ENCODE peak calls at places on chromosomes 4 and X, in seven cellular contexts. Z is neural progenitor cell, B is upper lobe of right lung, N is heart right ventricle, A is tibial artery, J is lower lobe of right lung, G is K562. Q is an unnamed sample. For H3K4me1, the result is how much of the 10 kb centered on the place peaks cover.

GRCh38 chr4:4327652-4328121 is 37.6 kb downstream of the ZBTB49 start:
- DNase-seq in G (peak), Z (peak), J (peak), B (peak), A (no peak), N (peak), Q (no peak)

GRCh38 chr4:189090174-189090814 is 850.4 kb upstream of the FRG1 start:
- DNase-seq in G (no peak), J (no peak), N (no peak), A (no peak), Z (peak), B (no peak), Q (no peak)

GRCh38 chrX:30577362-30577961 is at the start of gene TASL:
- DNase-seq in Z (no peak), B (no peak), A (no peak), G (no peak), J (peak), N (no peak), Q (no peak)

GRCh38 chr4:25100156-25100555 is 60.1 kb downstream of the SEPSECS start:
- DNase-seq in B (no peak), J (no peak), N (no peak), Z (no peak), G (no peak), A (no peak), Q (no peak)

GRCh38 chrX:53558646-53559045 is 124.5 kb upstream of the HSD17B10 start:
- DNase-seq in J (no peak), B (no peak), N (no peak), A (no peak), G (no peak), Z (no peak), Q (no peak)

GRCh38 chr4:17688011-17688441 is 73.6 kb downstream of the MED28 start:
- DNase-seq in N (no peak), J (no peak), G (no peak), Z (peak), A (no peak), B (no peak), Q (no peak)

GRCh38 chr4:88457307-88458090 is 580 bp downstream of the HERC5 start:
- DNase-seq in J (peak), Z (peak), N (peak), B (peak), A (peak), G (no peak), Q (peak)

GRCh38 chr4:108706289-108706688 is 55.9 kb downstream of the OSTC start:
- DNase-seq in Z (no peak), J (no peak), B (no peak), G (no peak), A (no peak), N (no peak), Q (no peak)

GRCh38 chr4:168540086-168540864 is 43.4 kb downstream of the PALLD start:
- DNase-seq in B (no peak), N (no peak), G (no peak), A (no peak), J (no peak), Z (peak), Q (no peak)

GRCh38 chrX:77749695-77750094 is 36.3 kb downstream of the ATRX start:
- DNase-seq in B (no peak), Z (no peak), J (no peak), G (no peak), N (no peak), A (no peak), Q (no peak)

GRCh38 chr4:100208964-100209363 is 18.7 kb upstream of the DDIT4L start:
- DNase-seq in G (no peak), B (no peak), J (no peak), A (no peak), Z (no peak), N (no peak), Q (no peak)

GRCh38 chrX:11792461-11793421 is 34.7 kb downstream of the MSL3 start:
- DNase-seq in J (peak), Z (no peak), G (no peak), N (peak), A (no peak), B (no peak), Q (no peak)

GRCh38 chr4:106502106-106502699 is 133.6 kb upstream of the GIMD1 start:
- DNase-seq in A (peak), G (peak), J (peak), Z (peak), B (peak), N (peak), Q (peak)

GRCh38 chrX:82734140-82734539 is 774.0 kb upstream of the POU3F4 start:
- DNase-seq in J (no peak), G (no peak), A (no peak), B (no peak), Z (no peak), N (no peak), Q (no peak)

GRCh38 chrX:152647978-152648377 is 10.3 kb downstream of the GABRQ start:
- DNase-seq in G (peak), A (no peak), Z (no peak), N (no peak), B (no peak), J (no peak), Q (no peak)

GRCh38 chrX:78643106-78643505 is 16.0 kb downstream of the RTL3 start:
- DNase-seq in Z (no peak), A (no peak), N (no peak), G (no peak), J (no peak), B (no peak), Q (no peak)

GRCh38 chr4:173399016-173399415 is at the start of gene SCRG1:
- DNase-seq in Z (peak), G (no peak), N (peak), B (no peak), J (no peak), A (no peak), Q (no peak)

GRCh38 chr4:86855572-86855971 is 6.4 kb upstream of the SLC10A6 start:
- DNase-seq in G (no peak), N (no peak), A (no peak), Z (no peak), J (no peak), B (no peak), Q (no peak)

GRCh38 chr4:105181259-105181658 is 34.6 kb downstream of the TET2 start:
- DNase-seq in G (no peak), A (no peak), B (no peak), N (no peak), J (no peak), Z (peak), Q (no peak)

GRCh38 chr4:81594495-81595169 is 122.9 kb upstream of the RASGEF1B start:
- DNase-seq in N (no peak), Z (no peak), B (no peak), A (no peak), G (no peak), J (no peak), Q (no peak)

GRCh38 chr4:24604558-24605214 is 20.3 kb upstream of the DHX15 start:
- DNase-seq in B (no peak), N (no peak), J (no peak), Z (no peak), A (no peak), G (no peak), Q (no peak)

GRCh38 chrX:94551831-94552230 is 877.8 kb downstream of the FAM133A start:
- DNase-seq in A (no peak), J (no peak), G (no peak), B (no peak), Z (no peak), N (no peak), Q (no peak)

GRCh38 chr4:13527983-13528822 is 16.1 kb downstream of the NKX3-2 start:
- DNase-seq in B (no peak), Z (no peak), G (no peak), N (no peak), A (no peak), J (no peak), Q (no peak)

GRCh38 chrX:97267376-97267775 is 383.7 kb downstream of the RPA4 start:
- DNase-seq in G (no peak), J (no peak), Z (no peak), B (no peak), A (no peak), N (no peak), Q (no peak)

GRCh38 chr4:77453911-77454310 is 151.7 kb upstream of the CXCL13 start:
- DNase-seq in B (no peak), Z (no peak), J (no peak), N (no peak), A (no peak), G (no peak), Q (no peak)

GRCh38 chr4:105184316-105184988 is 37.8 kb downstream of the TET2 start:
- DNase-seq in N (no peak), A (no peak), Z (no peak), B (no peak), J (no peak), G (no peak), Q (no peak)

GRCh38 chr4:41747230-41748055 is 1.1 kb downstream of the PHOX2B start:
- DNase-seq in J (no peak), G (no peak), A (no peak), B (no peak), Z (peak), N (no peak), Q (no peak)

GRCh38 chr4:123555500-123556273 is 159.1 kb downstream of the SPRY1 start:
- DNase-seq in B (peak), J (peak), G (peak), Z (no peak), A (peak), N (peak), Q (peak)

GRCh38 chr4:89109841-89110540 is 1.3 kb upstream of the TIGD2 start:
- DNase-seq in G (no peak), B (no peak), Z (peak), J (no peak), N (no peak), A (no peak), Q (no peak)

GRCh38 chr4:169791527-169792156 is 33.9 kb upstream of the HPF1 start:
- DNase-seq in J (no peak), Z (peak), B (no peak), G (peak), A (no peak), N (peak), Q (no peak)

GRCh38 chr4:7332216-7333023 is 102.3 kb downstream of the PSAPL1 start:
- DNase-seq in A (no peak), J (peak), N (peak), B (no peak), Z (no peak), G (no peak), Q (peak)

GRCh38 chr4:7334521-7335275 is 100.0 kb downstream of the PSAPL1 start:
- DNase-seq in Z (no peak), A (no peak), J (peak), G (no peak), B (peak), N (no peak), Q (no peak)

GRCh38 chr4:7331682-7332000 is 103.1 kb downstream of the PSAPL1 start:
- DNase-seq in A (no peak), G (no peak), Z (no peak), B (no peak), N (no peak), J (peak), Q (no peak)

GRCh38 chr4:7333801-7334421 is 100.8 kb downstream of the PSAPL1 start:
- DNase-seq in G (peak), A (no peak), B (no peak), N (no peak), Z (peak), J (peak), Q (no peak)

DNA sequence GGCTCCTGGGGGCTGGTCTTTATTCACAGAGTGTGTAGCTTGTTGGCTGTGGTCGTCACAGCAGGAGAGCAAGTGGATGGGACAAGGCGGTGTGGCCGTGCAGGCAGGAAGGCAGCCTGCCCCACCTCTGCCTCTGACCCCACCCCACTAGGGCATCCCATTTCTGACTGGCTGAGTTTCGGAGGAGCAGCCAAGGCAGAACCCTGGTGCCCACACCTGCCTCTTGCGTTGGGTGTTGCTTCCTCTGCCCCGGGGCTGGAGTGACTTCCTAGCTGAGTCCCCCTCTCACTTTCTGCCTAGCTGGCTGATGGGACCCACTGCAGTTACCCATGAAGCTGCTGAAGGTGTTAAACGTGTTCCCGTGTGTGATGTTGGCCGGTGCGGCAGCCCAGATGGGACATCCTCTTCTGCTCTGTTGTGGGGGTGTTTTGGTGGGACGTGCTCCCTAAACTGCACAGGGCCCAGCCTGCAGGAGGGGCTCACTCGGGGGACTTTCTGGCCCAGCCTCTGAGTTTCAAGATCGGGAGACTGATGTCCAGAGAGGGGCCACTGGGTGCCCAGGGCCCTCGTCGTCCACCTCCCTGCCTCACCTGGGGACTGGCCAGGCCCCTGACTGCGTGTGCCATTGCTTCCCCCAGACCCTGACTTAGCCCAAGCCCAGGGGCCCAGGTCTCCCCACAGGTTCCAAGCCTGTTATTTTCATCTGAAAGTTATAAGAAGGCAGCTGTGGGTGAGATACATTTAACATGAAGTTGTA is 101.5 kb downstream of the PSAPL1 start:
- DNase-seq in B (no peak), N (no peak), Z (no peak), A (no peak), G (no peak), J (no peak), Q (no peak)
- H3K4me1 ChIP-seq in B (under half), N (under half), Z (under half), A (under half), G (under half), J (under half), Q (under half)

GRCh38 chr4:98638661-98639060 is 19.8 kb downstream of the TSPAN5 start:
- DNase-seq in A (no peak), B (no peak), G (no peak), Z (no peak), N (no peak), J (no peak), Q (no peak)

GRCh38 chr4:98639523-98639922 is 18.9 kb downstream of the TSPAN5 start:
- DNase-seq in G (no peak), J (no peak), A (no peak), N (no peak), B (no peak), Z (no peak), Q (no peak)

GRCh38 chr4:98641906-98642668 is 16.3 kb downstream of the TSPAN5 start:
- DNase-seq in J (no peak), B (no peak), Z (no peak), A (no peak), N (no peak), G (no peak), Q (no peak)

GRCh38 chr4:98641393-98641792 is 17.0 kb downstream of the TSPAN5 start:
- DNase-seq in Z (no peak), G (no peak), A (no peak), B (no peak), J (no peak), N (no peak), Q (no peak)

GRCh38 chr4:98639108-98639507 is 19.3 kb downstream of the TSPAN5 start:
- DNase-seq in Z (no peak), A (no peak), N (no peak), B (no peak), G (no peak), J (no peak), Q (no peak)
- H3K4me3 ChIP-seq in Z (no peak), A (no peak), N (no peak), B (no peak), G (no peak), J (no peak), Q (no peak)

GRCh38 chrX:54934890-54935289 is 14.3 kb downstream of the TRO start:
- DNase-seq in A (no peak), J (no peak), N (no peak), G (no peak), Z (no peak), B (no peak), Q (no peak)
- TF ChIP-seq CTCF in A (no peak), J (no peak), N (no peak), G (no peak), Z (no peak), B (no peak), Q (no peak)

GRCh38 chrX:40090050-40090804 is 7.5 kb downstream of the BCOR start:
- DNase-seq in N (peak), B (peak), Z (peak), A (no peak), G (peak), J (peak), Q (peak)

GRCh38 chrX:40088803-40089540 is 8.8 kb downstream of the BCOR start:
- DNase-seq in Z (no peak), B (no peak), G (no peak), N (no peak), J (no peak), A (no peak), Q (no peak)

GRCh38 chrX:40092808-40093435 is 4.8 kb downstream of the BCOR start:
- DNase-seq in J (no peak), N (no peak), Z (no peak), G (no peak), B (no peak), A (no peak), Q (no peak)

GRCh38 chrX:40091691-40092421 is 5.9 kb downstream of the BCOR start:
- DNase-seq in Z (peak), A (no peak), B (peak), J (no peak), G (peak), N (no peak), Q (no peak)

GRCh38 chrX:40090961-40091360 is 6.8 kb downstream of the BCOR start:
- DNase-seq in J (no peak), Z (peak), N (no peak), G (no peak), B (no peak), A (no peak), Q (no peak)
- H3K4me1 ChIP-seq in J (under half), Z (half or more), N (under half), G (half or more), B (under half), A (under half), Q (under half)

GRCh38 chr4:56424697-56425514 is 10.5 kb downstream of the PPAT start:
- DNase-seq in B (no peak), N (peak), Z (no peak), J (no peak), A (no peak), G (peak), Q (no peak)
- H3K4me3 ChIP-seq in B (no peak), N (peak), Z (no peak), J (no peak), A (no peak), G (no peak), Q (no peak)

GRCh38 chr4:16450724-16451123 is 224.5 kb upstream of the TAPT1 start:
- DNase-seq in A (no peak), J (no peak), N (no peak), G (no peak), B (no peak), Z (no peak), Q (no peak)
- TF ChIP-seq CTCF in A (no peak), J (no peak), N (peak), G (no peak), B (peak), Z (peak), Q (peak)

DNA sequence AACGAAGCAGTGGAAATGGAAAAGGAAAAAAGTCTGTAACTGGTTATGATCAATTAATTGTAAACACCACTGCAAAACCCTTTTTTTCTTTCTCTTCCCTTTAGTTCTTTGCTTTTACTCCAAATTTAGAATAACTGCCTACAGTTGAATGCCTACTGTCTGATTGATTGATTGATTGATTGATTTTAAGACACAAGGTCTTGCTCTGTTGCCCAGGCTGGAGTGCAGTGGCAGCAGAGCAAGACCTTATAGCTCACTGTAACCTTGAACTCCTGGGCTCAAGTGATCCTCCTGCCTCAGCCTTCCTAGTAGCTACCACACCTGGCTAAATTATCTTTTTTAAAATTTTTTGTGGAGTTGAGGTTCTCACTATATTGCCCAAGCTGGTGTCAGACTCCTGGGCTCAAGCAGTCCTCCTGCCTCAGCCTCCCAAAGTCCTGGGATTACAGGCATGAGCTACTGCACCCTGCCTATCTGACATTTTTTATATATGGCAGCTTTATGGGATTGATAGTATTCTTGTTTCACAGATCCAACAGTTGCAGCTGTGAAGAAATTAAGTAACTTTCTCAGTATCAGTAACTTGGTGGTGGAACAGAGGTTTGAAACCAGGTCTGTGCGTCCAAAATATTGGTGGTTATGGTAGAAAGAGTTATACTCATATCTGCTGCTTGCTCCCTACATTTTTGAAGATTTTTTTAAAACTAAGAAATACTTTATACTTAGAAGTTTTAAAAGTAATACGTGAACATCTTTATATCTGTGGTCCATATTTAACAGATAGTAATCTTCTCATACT is 12.4 kb downstream of the UBE2K start:
- DNase-seq in G (no peak), A (no peak), B (no peak), Z (no peak), N (no peak), J (no peak), Q (no peak)
- H3K4me1 ChIP-seq in G (under half), A (under half), B (under half), Z (under half), N (under half), J (under half), Q (under half)

DNA sequence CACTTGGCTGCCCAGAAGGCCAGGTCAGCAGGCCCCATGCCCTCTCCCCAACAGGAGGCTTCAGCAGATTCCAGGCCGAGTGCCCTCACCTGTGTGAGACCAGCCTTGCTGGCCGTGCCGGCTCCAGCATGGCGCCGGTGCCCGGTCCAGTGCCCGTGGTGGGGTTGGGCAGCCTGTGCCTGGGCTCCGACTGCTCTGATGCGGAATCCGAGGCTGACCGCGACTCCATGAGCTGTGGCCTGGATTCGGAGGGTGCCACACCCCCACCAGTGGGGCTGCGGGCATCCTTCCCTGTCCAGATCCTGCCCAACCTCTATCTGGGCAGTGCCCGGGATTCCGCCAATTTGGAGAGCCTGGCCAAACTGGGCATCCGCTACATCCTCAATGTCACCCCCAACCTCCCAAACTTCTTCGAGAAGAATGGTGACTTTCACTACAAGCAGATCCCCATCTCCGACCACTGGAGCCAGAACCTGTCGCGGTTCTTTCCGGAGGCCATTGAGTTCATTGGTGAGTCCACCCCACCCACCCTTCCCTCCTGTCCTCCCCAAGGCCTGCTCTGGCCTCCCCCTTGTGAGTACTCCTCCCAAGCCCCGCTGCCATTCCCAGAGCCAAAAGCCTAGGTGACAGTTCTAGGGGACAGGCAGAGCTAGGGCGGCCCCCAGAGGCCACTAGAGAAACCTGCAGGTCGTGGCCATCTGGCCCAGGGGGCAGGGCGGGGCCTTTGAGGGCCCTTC is 2.3 kb downstream of the DUSP9 start:
- DNase-seq in B (peak), J (peak), N (peak), G (peak), A (no peak), Z (peak), Q (no peak)
- H3K4me3 ChIP-seq in B (no peak), J (no peak), N (no peak), G (no peak), A (no peak), Z (no peak), Q (no peak)

GRCh38 chr4:48963042-48963679 is 22.9 kb upstream of the CWH43 start:
- DNase-seq in Z (peak), G (peak), A (peak), B (no peak), J (peak), N (peak), Q (peak)
- TF ChIP-seq CTCF in Z (peak), G (peak), A (peak), B (peak), J (peak), N (peak), Q (peak)